ENCODE peak calls at places on chromosomes 12 and 14, in seven cellular contexts. J is CD8-positive, alpha-beta T cell; X is epithelial cell of esophagus; E is occipital lobe; K is head of caudate nucleus; O is fibroblast of mammary gland; Q is upper lobe of right lung. T is an unnamed sample.

GRCh38 chr14:85528080-85528881 is 1.7 kb upstream of the FLRT2 start:
- DNase-seq in O (peak; percentile 92), Q (peak; percentile 16), X (peak; percentile 91), E (peak; percentile 44), K (peak; percentile 53), J (no peak), T (no peak)

GRCh38 chr14:90568405-90568804 is 171.6 kb downstream of the CALM1 start:
- DNase-seq in E (no peak), O (no peak), Q (no peak), K (no peak), J (no peak), X (no peak), T (no peak)

GRCh38 chr12:130977759-130978127 is 24.0 kb downstream of the ADGRD1 start:
- DNase-seq in Q (peak; percentile 53), E (no peak), X (no peak), J (no peak), K (no peak), O (no peak), T (no peak)

GRCh38 chr14:21704340-21704737 is 30.7 kb upstream of the OR4E1 start:
- DNase-seq in E (no peak), X (no peak), J (no peak), O (no peak), K (no peak), Q (no peak), T (no peak)

GRCh38 chr14:57611555-57612075 is 118.0 kb upstream of the CCDC198 start:
- DNase-seq in E (no peak), X (no peak), Q (no peak), J (no peak), K (no peak), O (no peak), T (no peak)

GRCh38 chr14:30235485-30235884 is 307.8 kb upstream of the PRKD1 start:
- DNase-seq in E (no peak), K (no peak), J (no peak), O (no peak), X (no peak), Q (no peak), T (no peak)

GRCh38 chr14:102028733-102029132 is 58.1 kb downstream of the HSP90AA1 start:
- DNase-seq in X (peak; percentile 78), J (no peak), K (no peak), O (peak; percentile 76), Q (no peak), E (no peak), T (no peak)

GRCh38 chr14:32657081-32657480 is 281.6 kb upstream of the NPAS3 start:
- DNase-seq in Q (no peak), X (peak; percentile 70), J (no peak), O (peak; percentile 92), K (peak; percentile 6), E (peak; percentile 3), T (peak; percentile 28)

GRCh38 chr12:54321363-54321762 is 3.6 kb upstream of the COPZ1 start:
- DNase-seq in K (no peak), Q (no peak), E (no peak), X (no peak), J (no peak), O (no peak), T (no peak)

GRCh38 chr14:78618379-78618778 is 448.2 kb downstream of the NRXN3 start:
- DNase-seq in Q (no peak), J (no peak), X (no peak), E (no peak), K (no peak), O (no peak), T (no peak)

GRCh38 chr14:91931478-91932088 is 15.9 kb downstream of the FBLN5 start:
- DNase-seq in E (no peak), X (no peak), K (no peak), O (no peak), J (no peak), Q (no peak), T (no peak)

GRCh38 chr14:101075801-101076413 is 172.4 kb upstream of the RTL1 start:
- DNase-seq in E (no peak), O (no peak), X (no peak), Q (peak; percentile 46), K (no peak), J (no peak), T (no peak)

T was measured in amygdala.